ENCODE peak calls at places on chromosomes 11 and 22, in seven cellular contexts. S is memory B cell; L is GM23338; T is hippocampal formation; M is stimulated activated CD4-positive, alpha-beta T cell treated with anti-CD3 and anti-CD28 coated beads, Interleukin-1b, Interleukin-23, amount 100 ng/mL, for 24 hours; D is mucosa of gallbladder; Z is GM03348. O is an unnamed sample.

GRCh38 chr11:13963169-13963948 is 836 bp downstream of the SPON1 start:
- DNase-seq in S (peak), L (peak), T (no peak), M (no peak), D (peak), Z (peak), O (no peak)

GRCh38 chr22:35506259-35506570 is 34.4 kb upstream of the RASD2 start:
- DNase-seq in S (no peak), L (no peak), T (no peak), M (no peak), D (no peak), Z (no peak), O (no peak)

GRCh38 chr11:119891392-119891791 is 162.4 kb upstream of the NECTIN1 start:
- DNase-seq in S (no peak), L (no peak), T (peak), M (no peak), D (no peak), Z (no peak), O (no peak)

GRCh38 chr22:25726241-25726640 is 15.7 kb upstream of the MYO18B start:
- DNase-seq in S (no peak), L (no peak), T (no peak), M (no peak), D (no peak), Z (no peak), O (no peak)

GRCh38 chr11:35192347-35192746 is 53.4 kb downstream of the CD44 start:
- DNase-seq in S (no peak), L (no peak), T (no peak), M (no peak), D (peak), Z (peak), O (no peak)

GRCh38 chr11:118922745-118923627 is 2.7 kb downstream of the BCL9L start:
- DNase-seq in S (no peak), L (no peak), T (no peak), M (no peak), D (no peak), Z (no peak), O (no peak)

GRCh38 chr22:23088199-23088604 is 17.9 kb downstream of the GNAZ start:
- DNase-seq in S (no peak), L (peak), T (no peak), M (no peak), D (peak), Z (no peak), O (no peak)

GRCh38 chr11:2565447-2566222 is 120.8 kb downstream of the KCNQ1 start:
- DNase-seq in S (no peak), L (no peak), T (no peak), M (no peak), D (no peak), Z (no peak), O (no peak)

GRCh38 chr22:38461057-38461413 is 6.0 kb upstream of the KCNJ4 start:
- DNase-seq in S (no peak), L (no peak), T (no peak), M (no peak), D (no peak), Z (no peak), O (no peak)

GRCh38 chr22:46537946-46538815 is 761 bp upstream of the CELSR1 start:
- DNase-seq in S (no peak), L (peak), T (no peak), M (no peak), D (no peak), Z (peak), O (peak)

GRCh38 chr11:61815790-61816735 is 740 bp downstream of the FADS1 start:
- DNase-seq in S (peak), L (peak), T (peak), M (peak), D (peak), Z (peak), O (peak)

GRCh38 chr11:27722117-27722844 is 22.0 kb upstream of the BDNF start:
- DNase-seq in S (no peak), L (peak), T (no peak), M (no peak), D (no peak), Z (peak), O (peak)

GRCh38 chr11:112523477-112523876 is 262.8 kb upstream of the PLET1 start:
- DNase-seq in S (no peak), L (peak), T (peak), M (no peak), D (no peak), Z (no peak), O (no peak)

GRCh38 chr22:27331526-27332281 is 469.9 kb downstream of the MN1 start:
- DNase-seq in S (no peak), L (peak), T (no peak), M (no peak), D (peak), Z (peak), O (peak)

GRCh38 chr11:69250503-69251393 is 43.2 kb upstream of the MYEOV start:
- DNase-seq in S (no peak), L (no peak), T (no peak), M (no peak), D (no peak), Z (no peak), O (no peak)

GRCh38 chr11:125990244-125990643 is 44.4 kb downstream of the VSIG10L2 start:
- DNase-seq in S (no peak), L (no peak), T (no peak), M (no peak), D (no peak), Z (peak), O (no peak)

GRCh38 chr11:76025068-76025467 is 181.2 kb downstream of the WNT11 start:
- DNase-seq in S (no peak), L (no peak), T (no peak), M (no peak), D (no peak), Z (peak), O (no peak)

GRCh38 chr11:88590366-88590765 is 252.8 kb upstream of the CTSC start:
- DNase-seq in S (no peak), L (no peak), T (no peak), M (no peak), D (no peak), Z (no peak), O (no peak)

GRCh38 chr11:115208808-115209259 is 295.4 kb downstream of the CADM1 start:
- DNase-seq in S (no peak), L (no peak), T (no peak), M (no peak), D (no peak), Z (no peak), O (no peak)

GRCh38 chr11:118820412-118821357 is 29.7 kb upstream of the DDX6 start:
- DNase-seq in S (peak), L (peak), T (peak), M (no peak), D (peak), Z (peak), O (no peak)

GRCh38 chr11:134606251-134606650 is 194.2 kb upstream of the B3GAT1 start:
- DNase-seq in S (no peak), L (no peak), T (no peak), M (no peak), D (no peak), Z (no peak), O (no peak)

GRCh38 chr11:33534575-33534974 is 166.1 kb downstream of the C11orf91 start:
- DNase-seq in S (no peak), L (no peak), T (no peak), M (no peak), D (no peak), Z (no peak), O (no peak)

GRCh38 chr22:35961480-35961902 is 67.1 kb downstream of the RBFOX2 start:
- DNase-seq in S (no peak), L (peak), T (peak), M (no peak), D (peak), Z (peak), O (peak)

GRCh38 chr11:129911298-129911697 is 15.9 kb upstream of the NFRKB start:
- DNase-seq in S (no peak), L (no peak), T (no peak), M (no peak), D (no peak), Z (no peak), O (no peak)

GRCh38 chr22:25023879-25024278 is 71.4 kb downstream of the KIAA1671 start:
- DNase-seq in S (no peak), L (no peak), T (no peak), M (no peak), D (no peak), Z (no peak), O (no peak)

GRCh38 chr11:26607725-26608506 is 35.9 kb upstream of the MUC15 start:
- DNase-seq in S (no peak), L (no peak), T (no peak), M (no peak), D (no peak), Z (no peak), O (no peak)

GRCh38 chr11:134662629-134663360 is 250.8 kb upstream of the B3GAT1 start:
- DNase-seq in S (no peak), L (no peak), T (no peak), M (no peak), D (peak), Z (no peak), O (no peak)

GRCh38 chr11:123186291-123186690 is 8.8 kb downstream of the CLMP start:
- DNase-seq in S (no peak), L (no peak), T (no peak), M (no peak), D (no peak), Z (no peak), O (no peak)

GRCh38 chr11:107973641-107974040 is 35.1 kb upstream of the CUL5 start:
- DNase-seq in S (no peak), L (no peak), T (no peak), M (no peak), D (no peak), Z (no peak), O (no peak)

GRCh38 chr11:134759314-134759713 is 347.3 kb upstream of the B3GAT1 start:
- DNase-seq in S (no peak), L (no peak), T (no peak), M (no peak), D (no peak), Z (no peak), O (no peak)

GRCh38 chr22:29199702-29200400 is 5.8 kb upstream of the EMID1 start:
- DNase-seq in S (no peak), L (no peak), T (no peak), M (no peak), D (no peak), Z (no peak), O (no peak)

GRCh38 chr11:64245401-64245796 is 1.3 kb downstream of the PPP1R14B start:
- DNase-seq in S (no peak), L (no peak), T (peak), M (no peak), D (no peak), Z (peak), O (no peak)

GRCh38 chr22:44139773-44140172 is 41.0 kb upstream of the PARVG start:
- DNase-seq in S (no peak), L (no peak), T (no peak), M (no peak), D (no peak), Z (no peak), O (no peak)

GRCh38 chr22:27810566-27810965 is 9.0 kb upstream of the MN1 start:
- DNase-seq in S (no peak), L (no peak), T (no peak), M (no peak), D (peak), Z (peak), O (no peak)

GRCh38 chr11:8694137-8694536 is 11.5 kb downstream of the RPL27A start:
- DNase-seq in S (no peak), L (no peak), T (no peak), M (no peak), D (no peak), Z (no peak), O (no peak)

GRCh38 chr11:61960532-61960931 is 6.9 kb downstream of the FTH1 start:
- DNase-seq in S (no peak), L (no peak), T (no peak), M (no peak), D (no peak), Z (no peak), O (no peak)

O was measured in endothelial cell.